ENCODE peak calls at places on chromosomes 6 and 20, in six cellular contexts. I is tibial artery, Q is BJ, V is endothelial cell, U is SW 1271, N is IMR-90. W is an unnamed sample.

GRCh38 chr6:131844243-131844841 is 36.5 kb downstream of the ENPP1 start:
- DNase-seq in I (no peak), Q (peak; percentile 41), V (no peak), U (no peak), N (peak; percentile 83), W (no peak)

GRCh38 chr20:63070771-63071540 is 64.2 kb upstream of the BHLHE23 start:
- DNase-seq in I (peak; percentile 38), Q (no peak), V (no peak), U (no peak), N (no peak), W (peak; percentile 51)

GRCh38 chr6:39388526-39389371 is 66.2 kb upstream of the KCNK16 start:
- DNase-seq in I (no peak), Q (peak; percentile 50), V (no peak), U (no peak), N (no peak), W (no peak)

GRCh38 chr20:32018269-32019155 is 8.3 kb downstream of the CCM2L start:
- DNase-seq in I (peak; percentile 51), Q (no peak), V (peak; percentile 78), U (peak; percentile 73), N (no peak), W (no peak)

GRCh38 chr6:54262956-54263355 is 45.3 kb upstream of the TINAG start:
- DNase-seq in I (no peak), Q (no peak), V (no peak), U (no peak), N (no peak), W (no peak)

GRCh38 chr20:3067139-3068009 is 4.0 kb upstream of the OXT start:
- DNase-seq in I (no peak), Q (no peak), V (no peak), U (no peak), N (no peak), W (no peak)

GRCh38 chr20:41030536-41031242 is 2.1 kb downstream of the TOP1 start:
- DNase-seq in I (no peak), Q (no peak), V (no peak), U (no peak), N (peak; percentile 80), W (no peak)

GRCh38 chr20:23222531-23223200 is 127.9 kb upstream of the NXT1 start:
- DNase-seq in I (no peak), Q (no peak), V (no peak), U (no peak), N (no peak), W (no peak)

GRCh38 chr6:10413850-10414765 is 766 bp downstream of the TFAP2A start:
- DNase-seq in I (no peak), Q (no peak), V (no peak), U (peak; percentile 22), N (no peak), W (no peak)

GRCh38 chr6:32167761-32168262 is 3.4 kb downstream of the EGFL8 start:
- DNase-seq in I (no peak), Q (no peak), V (no peak), U (no peak), N (no peak), W (no peak)

GRCh38 chr6:105501945-105502344 is 99.1 kb upstream of the PREP start:
- DNase-seq in I (no peak), Q (no peak), V (no peak), U (no peak), N (no peak), W (no peak)

GRCh38 chr6:17596085-17596484 is 4.0 kb upstream of the FAM8A1 start:
- DNase-seq in I (no peak), Q (no peak), V (no peak), U (no peak), N (no peak), W (no peak)

GRCh38 chr20:34083137-34083536 is 28.9 kb downstream of the EIF2S2 start:
- DNase-seq in I (peak; percentile 92), Q (no peak), V (no peak), U (no peak), N (peak; percentile 86), W (peak; percentile 85)

GRCh38 chr6:162371133-162371532 is 356.4 kb downstream of the PRKN start:
- DNase-seq in I (no peak), Q (no peak), V (no peak), U (no peak), N (no peak), W (no peak)

GRCh38 chr20:46152824-46153586 is 34.9 kb downstream of the CD40 start:
- DNase-seq in I (no peak), Q (no peak), V (no peak), U (no peak), N (no peak), W (no peak)

GRCh38 chr20:63578224-63579016 is 4.4 kb upstream of the HELZ2 start:
- DNase-seq in I (no peak), Q (no peak), V (no peak), U (no peak), N (no peak), W (no peak)